ENCODE peak calls at places on chromosomes 7 and 10, in four cellular contexts. H is HFFc6, S is kidney, L is AG09309. P is an unnamed sample.

GRCh38 chr10:102814456-102814871 is 22.7 kb downstream of the CYP17A1 start:
- DNase-seq in S (peak), L (no peak), H (no peak), P (no peak)

GRCh38 chr7:95840953-95841950 is 68.9 kb downstream of the DYNC1I1 start:
- DNase-seq in H (no peak), S (no peak), L (no peak), P (no peak)

GRCh38 chr10:116038259-116038658 is 234.7 kb downstream of the GFRA1 start:
- DNase-seq in H (peak), L (peak), S (no peak), P (peak)

GRCh38 chr10:5574642-5575131 is 49.9 kb downstream of the CALML3 start:
- DNase-seq in L (no peak), H (no peak), S (peak), P (no peak)

GRCh38 chr7:93535616-93536015 is 38.9 kb downstream of the CALCR start:
- DNase-seq in H (no peak), S (no peak), L (no peak), P (no peak)

GRCh38 chr10:14751576-14752330 is 22.9 kb downstream of the FAM107B start:
- DNase-seq in L (peak), H (no peak), S (peak), P (no peak)

GRCh38 chr10:14349081-14349480 is 18.4 kb upstream of the FRMD4A start:
- DNase-seq in L (no peak), S (no peak), H (no peak), P (no peak)

GRCh38 chr7:130210181-130210935 is 2.7 kb downstream of the SSMEM1 start:
- DNase-seq in H (peak), S (no peak), L (peak), P (peak)

GRCh38 chr10:132167041-132167674 is 19.6 kb upstream of the DPYSL4 start:
- DNase-seq in S (no peak), L (no peak), H (no peak), P (no peak)

GRCh38 chr10:119253433-119254174 is 46.2 kb downstream of the GRK5 start:
- DNase-seq in H (peak), S (peak), L (peak), P (peak)

GRCh38 chr7:37732880-37733279 is 49.3 kb downstream of the GPR141 start:
- DNase-seq in S (no peak), H (no peak), L (no peak), P (no peak)

GRCh38 chr10:98364432-98365102 is 50.4 kb downstream of the PYROXD2 start:
- DNase-seq in S (no peak), L (no peak), H (no peak), P (no peak)

GRCh38 chr10:113704637-113705343 is 25.1 kb downstream of the CASP7 start:
- DNase-seq in S (no peak), H (peak), L (peak), P (peak)
- TF ChIP-seq CTCF in S (peak), H (peak), L (peak), P (peak)

DNA sequence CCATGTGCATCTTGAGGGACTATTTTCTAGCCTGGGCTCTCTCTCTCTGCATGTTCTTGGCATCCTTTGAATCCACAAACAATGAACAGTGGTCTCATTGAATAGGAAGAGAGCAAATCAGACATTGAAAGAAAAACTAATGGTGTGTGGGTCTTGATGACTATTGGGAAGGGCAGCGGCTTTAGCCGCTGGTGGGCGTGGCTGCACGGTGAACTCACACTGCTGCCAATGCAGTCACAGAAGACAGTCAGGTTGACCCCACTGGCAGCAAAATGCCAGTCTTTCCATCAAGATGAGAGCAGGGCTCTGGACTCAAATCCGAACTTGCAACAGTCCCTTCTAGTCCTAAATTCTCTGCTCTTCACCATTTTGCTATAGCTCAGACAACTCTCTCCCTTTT is 91.0 kb downstream of the ADARB2 start:
- DNase-seq in L (no peak), S (no peak), H (no peak), P (no peak)
- TF ChIP-seq CTCF in L (no peak), S (no peak), H (no peak), P (no peak)

DNA sequence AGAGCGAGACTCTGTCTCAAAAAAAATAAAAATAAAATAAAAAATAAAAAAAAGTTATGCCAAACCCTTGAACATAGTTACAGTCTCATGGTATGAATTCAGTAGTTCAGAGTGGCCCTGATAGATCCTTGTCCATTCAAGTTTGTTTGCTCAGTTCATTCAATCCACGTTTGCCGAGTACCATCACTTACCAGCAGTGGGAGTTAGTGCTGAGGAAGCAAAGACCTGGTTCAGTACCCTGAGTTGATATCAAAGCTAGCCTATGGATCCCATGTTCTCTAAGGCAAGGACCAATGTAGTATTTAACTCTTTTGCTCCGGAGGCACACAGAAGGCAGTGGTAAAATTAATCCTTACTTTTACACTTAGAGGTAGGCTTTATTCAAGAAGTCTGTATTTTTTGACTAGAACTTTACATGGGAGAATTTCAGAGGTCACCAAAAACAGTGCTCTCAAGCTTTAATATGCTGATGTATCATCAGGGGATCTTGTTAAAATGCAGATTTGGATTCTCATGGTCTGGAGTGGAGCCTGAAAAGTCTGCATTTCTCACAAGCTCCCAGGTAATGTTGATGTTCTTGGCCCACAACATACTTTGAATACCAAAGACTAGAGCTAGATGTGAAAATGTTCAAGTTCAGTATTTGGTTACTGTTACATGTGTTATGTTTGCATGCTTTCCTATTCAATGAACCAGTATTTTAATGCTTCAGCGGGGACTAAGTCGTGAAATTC is 38.1 kb upstream of the HBP1 start:
- DNase-seq in S (no peak), L (no peak), H (no peak), P (peak)
- TF ChIP-seq CTCF in S (no peak), L (peak), H (peak), P (peak)

GRCh38 chr10:47401874-47402645 is 18.0 kb upstream of the ZNF488 start:
- DNase-seq in H (no peak), L (no peak), S (peak), P (no peak)

GRCh38 chr10:47404446-47404845 is 20.4 kb upstream of the ZNF488 start:
- DNase-seq in S (peak), H (no peak), L (no peak), P (no peak)

GRCh38 chr10:47402681-47403301 is 18.7 kb upstream of the ZNF488 start:
- DNase-seq in S (peak), H (peak), L (peak), P (peak)

GRCh38 chr10:47404937-47405336 is 20.8 kb upstream of the ZNF488 start:
- DNase-seq in S (no peak), H (no peak), L (no peak), P (no peak)

DNA sequence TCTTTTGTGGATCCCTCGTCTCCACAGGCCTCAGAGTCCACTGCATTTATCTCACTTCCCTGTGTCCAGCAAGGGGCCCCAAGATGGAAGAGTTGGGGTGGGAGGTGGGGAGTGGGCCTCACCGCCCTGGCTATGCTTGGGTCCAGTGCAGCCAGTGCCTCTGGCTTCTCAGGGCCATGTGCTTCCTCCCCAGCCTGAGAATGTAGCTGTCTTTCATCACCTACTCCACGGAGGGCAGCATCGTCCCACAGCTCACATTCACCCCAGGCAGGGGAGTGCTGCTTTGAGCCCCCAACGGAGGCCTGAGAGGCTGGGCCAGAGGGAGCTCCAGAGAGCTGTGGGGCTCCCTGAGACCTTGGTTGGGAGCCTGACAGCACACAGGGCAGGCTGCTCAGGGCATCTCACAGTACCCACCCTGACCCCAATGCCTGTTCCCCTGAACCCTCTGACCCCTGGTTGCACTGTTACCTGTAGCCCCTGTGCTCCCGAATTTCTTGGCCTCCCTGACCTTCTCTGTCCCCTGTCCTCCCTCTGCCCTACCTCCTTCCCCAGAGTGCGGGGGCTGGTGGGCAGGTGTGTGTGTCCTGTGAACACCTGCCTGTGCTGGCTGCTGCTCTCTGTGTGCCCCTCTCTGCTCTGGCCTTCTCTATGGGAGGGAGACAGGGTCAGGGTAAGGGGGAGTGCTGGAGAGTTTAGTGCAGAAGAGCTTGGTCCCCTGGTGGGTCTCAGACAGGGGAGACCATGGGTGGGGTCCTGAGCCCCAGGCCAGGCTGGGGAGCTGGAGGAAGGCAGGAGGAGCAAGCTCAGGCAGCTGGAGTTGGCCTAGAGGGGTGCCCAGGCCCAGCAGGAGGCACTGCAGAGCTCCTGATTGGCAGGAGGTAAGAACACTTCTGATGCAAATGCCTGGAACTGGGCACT is 19.6 kb upstream of the ZNF488 start:
- DNase-seq in L (no peak), H (no peak), S (peak), P (no peak)
- TF ChIP-seq CTCF in L (peak), H (peak), S (no peak), P (no peak)

DNA sequence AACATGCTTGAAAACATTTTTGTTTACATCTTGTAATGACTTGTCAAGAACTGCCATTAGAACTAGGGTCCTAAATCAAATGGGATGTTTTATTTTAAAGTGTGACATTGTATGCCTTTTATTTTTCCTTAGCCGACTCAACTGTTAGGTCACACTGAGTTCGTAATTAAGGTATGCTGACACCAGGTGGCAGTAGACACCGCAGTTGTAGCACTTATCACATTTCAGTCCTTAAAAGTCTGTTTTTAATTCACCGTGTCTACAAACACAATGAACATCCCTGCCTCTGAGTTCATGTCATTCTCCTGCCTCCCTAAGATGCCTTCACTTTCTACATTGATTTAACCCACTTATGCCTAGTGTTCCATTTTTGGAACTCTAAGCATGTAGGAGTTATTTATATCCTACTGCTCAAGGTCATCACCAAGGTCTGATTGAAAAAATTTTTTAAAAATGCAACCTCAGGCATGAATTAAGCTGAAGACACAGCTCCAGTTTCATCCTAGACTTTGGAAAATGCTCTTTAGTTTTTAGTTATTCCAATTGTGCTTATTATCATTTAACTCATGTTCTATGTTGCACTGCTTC is 186.1 kb downstream of the BMPER start:
- DNase-seq in L (no peak), H (peak), S (no peak), P (no peak)
- TF ChIP-seq CTCF in L (peak), H (peak), S (peak), P (peak)

DNA sequence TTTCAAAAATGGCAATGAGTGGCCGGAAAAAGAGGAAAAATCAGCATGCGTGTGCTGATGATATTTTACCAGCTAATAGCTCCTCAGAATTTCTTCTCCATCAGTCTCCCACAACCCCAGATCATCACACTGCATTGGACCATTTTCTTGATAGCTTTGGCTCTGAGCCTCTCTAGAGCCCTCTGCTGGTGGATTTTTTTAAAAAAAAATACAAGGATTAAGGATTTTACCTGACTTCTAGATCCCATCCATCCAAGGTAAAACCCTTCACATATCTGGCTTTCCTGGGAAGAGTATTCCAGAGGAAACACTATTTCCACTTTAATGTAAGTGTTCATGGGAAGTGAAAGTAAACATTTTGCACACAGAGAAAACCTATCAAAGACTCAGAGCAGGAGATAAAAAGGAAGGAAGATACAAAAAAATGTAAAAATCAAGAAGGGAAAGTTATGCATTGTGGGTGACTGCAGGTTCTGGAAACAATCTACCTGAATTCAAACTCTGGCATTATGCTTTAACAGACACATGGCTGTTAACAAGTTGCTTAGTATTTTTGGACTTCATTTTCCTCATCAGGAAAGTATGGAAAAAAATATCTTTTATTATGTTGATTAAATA is 380.9 kb downstream of the LRRTM3 start:
- DNase-seq in H (no peak), S (no peak), L (no peak), P (peak)
- TF ChIP-seq CTCF in H (peak), S (no peak), L (peak), P (peak)